ENCODE peak calls at places on chromosomes 11 and 22, in seven cellular contexts. One of them, this sample, is unnamed.

GRCh38 chr11:58561394-58562102 is 14.1 kb downstream of the LPXN start:
- DNase-seq in left colon: no peak
- DNase-seq in NCI-H2081: no peak
- DNase-seq in germinal center: no peak
- DNase-seq in HTR-8/SVneo: no peak
- DNase-seq in body of pancreas: peak; percentile 32
- DNase-seq in lung: no peak
- DNase-seq in this sample: no peak

GRCh38 chr11:64864473-64865285 is 13.7 kb downstream of the EHD1 start:
- DNase-seq in HTR-8/SVneo: no peak
- DNase-seq in NCI-H2081: no peak
- DNase-seq in lung: no peak
- DNase-seq in left colon: peak; percentile 43
- DNase-seq in body of pancreas: no peak
- DNase-seq in germinal center: no peak
- DNase-seq in this sample: no peak

GRCh38 chr11:130488187-130489026 is 40.0 kb downstream of the ADAMTS15 start:
- DNase-seq in left colon: no peak
- DNase-seq in NCI-H2081: no peak
- DNase-seq in body of pancreas: no peak
- DNase-seq in HTR-8/SVneo: no peak
- DNase-seq in germinal center: no peak
- DNase-seq in lung: peak; percentile 28
- DNase-seq in this sample: no peak

GRCh38 chr11:64724863-64725535 is 2.0 kb upstream of the NRXN2 start:
- DNase-seq in NCI-H2081: no peak
- DNase-seq in left colon: no peak
- DNase-seq in body of pancreas: no peak
- DNase-seq in HTR-8/SVneo: no peak
- DNase-seq in lung: no peak
- DNase-seq in germinal center: no peak
- DNase-seq in this sample: peak; percentile 39

GRCh38 chr11:109795234-109795633 is 298.0 kb upstream of the ZC3H12C start:
- DNase-seq in body of pancreas: peak; percentile 34
- DNase-seq in germinal center: no peak
- DNase-seq in HTR-8/SVneo: no peak
- DNase-seq in NCI-H2081: no peak
- DNase-seq in left colon: no peak
- DNase-seq in lung: no peak
- DNase-seq in this sample: no peak

GRCh38 chr11:128630367-128631230 is 43.2 kb upstream of the ETS1 start:
- DNase-seq in lung: peak; percentile 89
- DNase-seq in germinal center: peak; percentile 77
- DNase-seq in left colon: peak; percentile 93
- DNase-seq in HTR-8/SVneo: peak; percentile 59
- DNase-seq in body of pancreas: peak; percentile 84
- DNase-seq in NCI-H2081: peak; percentile 93
- DNase-seq in this sample: peak; percentile 93

GRCh38 chr11:64545605-64546004 is 45.4 kb upstream of the SLC22A12 start:
- DNase-seq in body of pancreas: no peak
- DNase-seq in germinal center: no peak
- DNase-seq in NCI-H2081: no peak
- DNase-seq in lung: no peak
- DNase-seq in HTR-8/SVneo: peak; percentile 44
- DNase-seq in left colon: no peak
- DNase-seq in this sample: no peak

GRCh38 chr11:129324533-129325175 is 51.0 kb upstream of the BARX2 start:
- DNase-seq in left colon: peak; percentile 55
- DNase-seq in lung: peak; percentile 46
- DNase-seq in HTR-8/SVneo: no peak
- DNase-seq in germinal center: no peak
- DNase-seq in NCI-H2081: no peak
- DNase-seq in body of pancreas: peak; percentile 62
- DNase-seq in this sample: peak; percentile 56

GRCh38 chr11:69655479-69656394 is 14.8 kb downstream of the CCND1 start:
- DNase-seq in NCI-H2081: no peak
- DNase-seq in left colon: no peak
- DNase-seq in lung: no peak
- DNase-seq in body of pancreas: no peak
- DNase-seq in HTR-8/SVneo: no peak
- DNase-seq in germinal center: no peak
- DNase-seq in this sample: peak; percentile 68

GRCh38 chr11:33690290-33691050 is 10.2 kb downstream of the C11orf91 start:
- DNase-seq in left colon: no peak
- DNase-seq in body of pancreas: peak; percentile 50
- DNase-seq in HTR-8/SVneo: peak; percentile 62
- DNase-seq in NCI-H2081: no peak
- DNase-seq in lung: no peak
- DNase-seq in germinal center: no peak
- DNase-seq in this sample: no peak

GRCh38 chr11:27282141-27282590 is 80.8 kb downstream of the CCDC34 start:
- DNase-seq in lung: peak; percentile 33
- DNase-seq in germinal center: no peak
- DNase-seq in NCI-H2081: no peak
- DNase-seq in left colon: no peak
- DNase-seq in body of pancreas: no peak
- DNase-seq in HTR-8/SVneo: no peak
- DNase-seq in this sample: no peak

GRCh38 chr22:24420072-24420976 is 7.1 kb upstream of the ADORA2A start:
- DNase-seq in germinal center: no peak
- DNase-seq in left colon: no peak
- DNase-seq in NCI-H2081: no peak
- DNase-seq in lung: no peak
- DNase-seq in HTR-8/SVneo: no peak
- DNase-seq in body of pancreas: no peak
- DNase-seq in this sample: no peak

GRCh38 chr11:124315052-124315451 is 1.3 kb upstream of the OR8D1 start:
- DNase-seq in germinal center: no peak
- DNase-seq in NCI-H2081: no peak
- DNase-seq in HTR-8/SVneo: no peak
- DNase-seq in left colon: no peak
- DNase-seq in body of pancreas: no peak
- DNase-seq in lung: no peak
- DNase-seq in this sample: no peak

This sample was measured in endodermal cell.